ENCODE peak calls at places on chromosomes 7 and 10, in seven cellular contexts. A is GM23338, T is fibroblast of lung, R is neural progenitor cell, Y is mammary epithelial cell, E is K562, K is astrocyte. N is an unnamed sample.

GRCh38 chr7:1742555-1743303 is 72.7 kb downstream of the ELFN1 start:
- DNase-seq in K (no peak), A (no peak), E (peak; percentile 87), R (no peak), T (peak; percentile 32), Y (no peak), N (no peak)

GRCh38 chr10:63549810-63550209 is 28.6 kb downstream of the REEP3 start:
- DNase-seq in T (no peak), E (no peak), R (no peak), A (no peak), Y (no peak), K (no peak), N (no peak)

GRCh38 chr7:77199008-77199966 is at the start of gene FGL2:
- DNase-seq in R (peak; percentile 74), Y (peak; percentile 17), T (peak; percentile 52), K (peak; percentile 35), E (no peak), A (peak; percentile 62), N (no peak)

GRCh38 chr7:7861211-7861633 is 107.4 kb upstream of the GLCCI1 start:
- DNase-seq in A (no peak), Y (peak; percentile 95), E (no peak), T (peak; percentile 81), R (no peak), K (peak; percentile 86), N (peak; percentile 93)

GRCh38 chr10:109427421-109427820 is 495.9 kb downstream of the XPNPEP1 start:
- DNase-seq in K (peak; percentile 17), E (no peak), Y (peak; percentile 2), R (no peak), A (no peak), T (peak; percentile 28), N (no peak)

GRCh38 chr7:96899108-96899507 is 106.2 kb upstream of the DLX6 start:
- DNase-seq in Y (no peak), K (no peak), R (no peak), E (no peak), T (no peak), A (no peak), N (no peak)

GRCh38 chr7:16889851-16890443 is 8.2 kb upstream of the AGR3 start:
- DNase-seq in Y (peak; percentile 41), A (no peak), E (no peak), K (no peak), T (no peak), R (no peak), N (no peak)

GRCh38 chr10:133438711-133439273 is 14.4 kb upstream of the SPRN start:
- DNase-seq in E (peak; percentile 55), R (no peak), K (no peak), A (peak; percentile 38), Y (peak; percentile 24), T (no peak), N (no peak)

GRCh38 chr7:20778063-20778721 is 8.5 kb downstream of the SP8 start:
- DNase-seq in R (peak; percentile 94), K (no peak), E (peak; percentile 36), A (peak; percentile 88), T (no peak), Y (peak; percentile 37), N (no peak)

GRCh38 chr7:76352193-76352592 is 6.6 kb downstream of the YWHAG start:
- DNase-seq in A (no peak), K (no peak), T (no peak), E (no peak), Y (no peak), R (no peak), N (no peak)

GRCh38 chr7:98252655-98253054 is 623 bp upstream of the TECPR1 start:
- DNase-seq in R (no peak), T (peak; percentile 15), A (no peak), Y (peak; percentile 9), K (no peak), E (no peak), N (no peak)

GRCh38 chr10:87761892-87762291 is 56.1 kb downstream of the ATAD1 start:
- DNase-seq in T (peak; percentile 75), E (peak; percentile 42), A (no peak), R (no peak), K (peak; percentile 73), Y (peak; percentile 83), N (no peak)

GRCh38 chr10:43282881-43283280 is 16.0 kb upstream of the RASGEF1A start:
- DNase-seq in Y (peak; percentile 33), A (peak; percentile 85), E (peak; percentile 24), K (no peak), R (peak; percentile 85), T (no peak), N (peak; percentile 21)

GRCh38 chr10:106560925-106561640 is 603.4 kb downstream of the SORCS1 start:
- DNase-seq in R (no peak), E (no peak), T (peak; percentile 68), A (no peak), K (peak; percentile 86), Y (peak; percentile 69), N (no peak)

GRCh38 chr10:113530476-113530875 is 22.4 kb upstream of the HABP2 start:
- DNase-seq in Y (no peak), T (no peak), K (no peak), A (no peak), R (peak; percentile 25), E (no peak), N (no peak)

GRCh38 chr7:13090959-13091358 is 403.5 kb downstream of the ARL4A start:
- DNase-seq in K (no peak), E (no peak), A (no peak), Y (no peak), R (no peak), T (no peak), N (no peak)
- TF ChIP-seq EZH2 in K (no peak), E (no peak), A (no peak), Y (no peak), R (no peak), T (no peak), N (no peak)

GRCh38 chr7:51645707-51646298 is 329.2 kb upstream of the COBL start:
- DNase-seq in A (no peak), Y (no peak), E (no peak), K (no peak), T (no peak), R (no peak), N (no peak)

GRCh38 chr7:51644216-51644615 is 327.6 kb upstream of the COBL start:
- DNase-seq in T (no peak), A (no peak), R (no peak), E (no peak), Y (no peak), K (no peak), N (no peak)

GRCh38 chr7:51647486-51647885 is 330.9 kb upstream of the COBL start:
- DNase-seq in T (no peak), A (no peak), R (no peak), K (no peak), Y (no peak), E (no peak), N (no peak)

GRCh38 chr7:51647931-51648351 is 331.3 kb upstream of the COBL start:
- DNase-seq in K (peak; percentile 76), R (peak; percentile 54), E (no peak), A (peak; percentile 11), Y (no peak), T (no peak), N (no peak)

DNA sequence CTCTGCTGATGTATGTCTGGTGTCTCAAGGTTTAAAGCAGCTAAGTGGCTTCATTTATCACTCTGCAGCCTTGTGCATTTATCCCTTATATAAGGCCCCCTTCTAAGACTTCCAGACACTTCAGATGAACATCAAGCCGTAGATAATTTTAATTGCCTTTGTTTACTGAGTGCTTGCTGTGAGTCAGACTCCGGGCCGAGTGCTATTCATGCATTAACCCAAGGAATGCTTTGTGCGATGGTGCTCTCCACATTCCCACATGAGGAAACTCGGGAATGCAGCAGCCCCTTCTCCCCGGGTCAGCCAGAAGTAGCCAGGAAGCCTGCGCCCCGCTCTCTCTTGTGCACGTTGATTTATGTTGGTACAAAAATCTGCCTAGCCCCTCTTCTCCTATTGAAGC is 328.7 kb upstream of the COBL start:
- DNase-seq in K (peak; percentile 51), Y (no peak), T (no peak), R (peak; percentile 60), A (peak; percentile 54), E (no peak), N (no peak)
- H3K27ac ChIP-seq in K (no peak overlapping the region), Y (no peak overlapping the region), T (no peak overlapping the region), R (no peak overlapping the region), A (no peak overlapping the region), E (no peak overlapping the region), N (no peak overlapping the region)

GRCh38 chr7:155166673-155167370 is 96.7 kb downstream of the HTR5A start:
- DNase-seq in T (peak; percentile 99), A (no peak), E (peak; percentile 60), R (no peak), K (peak; percentile 90), Y (peak; percentile 76), N (peak; percentile 41)

GRCh38 chr7:155162422-155162821 is 92.3 kb downstream of the HTR5A start:
- DNase-seq in T (no peak), A (no peak), R (no peak), E (no peak), Y (no peak), K (no peak), N (no peak)

GRCh38 chr7:155163696-155164095 is 93.6 kb downstream of the HTR5A start:
- DNase-seq in K (no peak), R (no peak), T (no peak), Y (no peak), A (no peak), E (no peak), N (no peak)

GRCh38 chr7:155166108-155166507 is 96.0 kb downstream of the HTR5A start:
- DNase-seq in E (peak; percentile 17), R (peak; percentile 24), A (no peak), K (no peak), Y (no peak), T (peak; percentile 47), N (no peak)

GRCh38 chr7:155164316-155164715 is 94.2 kb downstream of the HTR5A start:
- DNase-seq in E (no peak), T (no peak), A (no peak), Y (no peak), R (no peak), K (no peak), N (no peak)
- H3K27me3 ChIP-seq in E (peaks cover 47% of the 10 kb centered on the region), T (no peaks in the 10 kb centered on the region), A (no peaks in the 10 kb centered on the region), Y (no peaks in the 10 kb centered on the region), R (no peaks in the 10 kb centered on the region), K (no peaks in the 10 kb centered on the region), N (peaks cover 81% of the 10 kb centered on the region)

GRCh38 chr10:116669080-116669479 is 48.3 kb downstream of the PNLIPRP2 start:
- DNase-seq in A (no peak), R (no peak), K (no peak), Y (no peak), T (no peak), E (no peak), N (no peak)

GRCh38 chr10:116668018-116668417 is 47.3 kb downstream of the PNLIPRP2 start:
- DNase-seq in R (no peak), E (no peak), A (no peak), K (no peak), Y (no peak), T (no peak), N (no peak)

GRCh38 chr10:116665541-116666125 is 44.9 kb downstream of the PNLIPRP2 start:
- DNase-seq in Y (no peak), E (no peak), R (no peak), T (peak; percentile 2), A (no peak), K (peak; percentile 48), N (no peak)

GRCh38 chr10:116668446-116668845 is 47.7 kb downstream of the PNLIPRP2 start:
- DNase-seq in A (no peak), R (no peak), K (no peak), Y (no peak), T (no peak), E (no peak), N (no peak)

DNA sequence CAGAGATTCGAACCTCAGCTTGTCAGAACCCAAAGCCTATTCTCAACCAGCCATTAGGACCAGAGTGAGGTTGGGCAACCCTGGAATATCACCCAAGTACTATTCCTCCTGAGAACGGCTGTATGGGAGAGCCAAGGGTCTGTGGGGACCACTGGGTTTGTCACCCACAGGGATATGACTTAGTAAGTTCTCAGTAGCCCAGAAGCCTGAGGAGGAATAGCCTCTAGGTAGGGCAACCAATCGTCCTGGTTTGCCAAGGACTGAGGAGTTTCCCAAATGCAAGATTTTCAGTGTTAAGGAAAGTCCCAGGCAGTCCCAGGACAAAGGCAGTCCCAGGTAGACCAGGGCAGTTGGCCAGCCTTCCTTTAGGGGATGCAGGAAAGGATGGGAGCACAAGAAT is 46.7 kb downstream of the PNLIPRP2 start:
- DNase-seq in A (no peak), Y (no peak), K (no peak), T (no peak), R (no peak), E (no peak), N (no peak)
- TF ChIP-seq EZH2 in A (no peak), Y (no peak), K (no peak), T (no peak), R (no peak), E (no peak), N (no peak)